ENCODE peak calls at places on chromosomes 12 and 14, in four cellular contexts. D is tibial artery; O is CD4-positive, CD25-positive, alpha-beta regulatory T cell; E is uterus. G is an unnamed sample.

GRCh38 chr12:131829351-131829794 is 1.2 kb downstream of the MMP17 start:
- DNase-seq in E (no peak), O (no peak), D (no peak), G (no peak)

GRCh38 chr12:11681211-11681610 is 31.7 kb downstream of the ETV6 start:
- DNase-seq in E (no peak), D (no peak), O (no peak), G (peak; percentile 39)

GRCh38 chr14:101877766-101878165 is 86.6 kb upstream of the DYNC1H1 start:
- DNase-seq in O (no peak), D (no peak), E (no peak), G (peak; percentile 41)

GRCh38 chr14:99649219-99649618 is 4.3 kb downstream of the HHIPL1 start:
- DNase-seq in D (no peak), E (no peak), O (no peak), G (peak; percentile 81)

GRCh38 chr12:26389303-26389702 is 193.9 kb downstream of the SSPN start:
- DNase-seq in D (no peak), E (no peak), O (no peak), G (no peak)

GRCh38 chr12:29073631-29074239 is 75.3 kb upstream of the FAR2 start:
- DNase-seq in D (no peak), E (no peak), O (peak; percentile 59), G (peak; percentile 38)

GRCh38 chr14:94446126-94446525 is 6.5 kb downstream of the SERPINA11 start:
- DNase-seq in O (no peak), D (no peak), E (no peak), G (no peak)

GRCh38 chr14:64704145-64704742 is at the start of gene PLEKHG3:
- DNase-seq in E (peak; percentile 87), O (peak; percentile 18), D (peak; percentile 92), G (peak; percentile 69)

GRCh38 chr12:32025906-32026305 is 66.7 kb downstream of the RESF1 start:
- DNase-seq in E (no peak), O (peak; percentile 89), D (no peak), G (no peak)

GRCh38 chr12:33438025-33438772 is 1.4 kb downstream of the SYT10 start:
- DNase-seq in E (no peak), D (no peak), O (no peak), G (no peak)

GRCh38 chr12:107322063-107322462 is 228.7 kb upstream of the CRY1 start:
- DNase-seq in O (peak; percentile 66), E (no peak), D (no peak), G (no peak)

GRCh38 chr12:4271433-4272013 is 2.0 kb upstream of the CCND2 start:
- DNase-seq in D (no peak), E (no peak), O (no peak), G (no peak)

GRCh38 chr14:104031384-104031783 is 54.1 kb upstream of the ASPG start:
- DNase-seq in D (no peak), O (no peak), E (no peak), G (no peak)
- H3K4me1 ChIP-seq in D (no peaks in the 10 kb centered on the region), O (no peaks in the 10 kb centered on the region), E (no peaks in the 10 kb centered on the region), G (no peaks in the 10 kb centered on the region)

GRCh38 chr12:67632005-67632404 is 16.5 kb upstream of the DYRK2 start:
- DNase-seq in O (no peak), D (no peak), E (no peak), G (no peak)

GRCh38 chr12:67633024-67633423 is 15.5 kb upstream of the DYRK2 start:
- DNase-seq in D (no peak), O (no peak), E (no peak), G (no peak)

GRCh38 chr12:67634167-67634793 is 14.3 kb upstream of the DYRK2 start:
- DNase-seq in D (no peak), E (no peak), O (no peak), G (no peak)

GRCh38 chr12:67630373-67631088 is 18.0 kb upstream of the DYRK2 start:
- DNase-seq in D (no peak), E (no peak), O (peak; percentile 96), G (no peak)

DNA sequence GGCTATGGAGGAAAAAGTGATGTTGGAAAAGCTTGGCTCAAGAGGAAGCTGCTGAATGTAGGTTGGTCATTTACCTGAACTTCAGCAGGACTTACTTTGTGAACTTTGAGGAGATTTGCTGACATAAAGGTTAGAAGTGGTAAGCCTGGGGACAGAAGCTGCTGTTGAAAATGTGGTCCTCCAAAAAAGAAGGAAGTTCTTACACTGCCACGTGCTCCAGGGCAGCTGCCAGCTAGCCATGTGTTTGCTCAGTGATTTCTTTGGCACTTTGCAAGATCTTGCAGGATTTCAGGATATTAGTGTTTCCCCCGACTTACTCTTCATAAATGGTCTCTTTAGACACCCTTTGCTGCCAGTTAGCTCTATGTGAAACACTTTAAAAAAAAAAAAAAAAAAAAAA is 14.8 kb upstream of the DYRK2 start:
- DNase-seq in O (no peak), D (peak; percentile 70), E (no peak), G (no peak)
- H3K4me1 ChIP-seq in O (peaks cover 52% of the 10 kb centered on the region), D (no peaks in the 10 kb centered on the region), E (no peaks in the 10 kb centered on the region), G (no peaks in the 10 kb centered on the region)

GRCh38 chr12:6314776-6315175 is 4.3 kb downstream of the PLEKHG6 start:
- DNase-seq in E (no peak), O (no peak), D (no peak), G (no peak)
- H3K4me1 ChIP-seq in E (no peaks in the 10 kb centered on the region), O (peaks cover 16% of the 10 kb centered on the region), D (peaks cover 32% of the 10 kb centered on the region), G (peaks cover 5% of the 10 kb centered on the region)

DNA sequence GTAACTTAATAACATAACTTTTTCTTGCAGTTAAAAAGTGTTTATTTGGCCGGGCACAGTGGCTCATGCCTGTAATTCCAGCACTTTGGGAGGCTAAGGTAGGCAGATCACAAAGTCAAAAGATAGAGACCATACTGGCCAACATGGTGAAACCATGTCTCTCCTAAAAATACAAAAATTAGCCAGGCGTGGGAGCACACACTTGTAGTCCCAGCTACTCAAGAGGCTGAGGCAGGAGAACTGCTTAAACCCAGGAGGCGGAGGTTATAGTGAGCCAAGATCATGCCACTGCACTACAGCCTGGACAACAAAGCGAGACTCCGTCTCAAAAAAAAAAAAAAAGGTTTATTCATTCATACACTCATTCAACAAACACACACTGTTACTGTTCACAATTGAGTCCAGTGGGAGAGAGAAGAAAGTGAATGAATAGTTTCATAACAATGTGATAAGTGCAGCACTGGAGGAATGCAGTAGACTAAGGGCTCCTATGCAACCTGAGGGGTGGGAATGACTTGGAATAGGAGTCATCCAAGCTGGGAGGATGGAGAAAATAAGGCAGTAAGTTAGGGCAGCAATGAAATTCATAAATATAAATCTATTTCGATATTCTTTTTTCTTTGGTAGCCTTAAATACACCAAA is 19.8 kb downstream of the DAD1 start:
- DNase-seq in O (peak; percentile 20), E (no peak), D (no peak), G (peak; percentile 33)
- H3K4me1 ChIP-seq in O (peaks cover 67% of the 10 kb centered on the region), E (no peaks in the 10 kb centered on the region), D (peaks cover 17% of the 10 kb centered on the region), G (peaks cover 21% of the 10 kb centered on the region)

DNA sequence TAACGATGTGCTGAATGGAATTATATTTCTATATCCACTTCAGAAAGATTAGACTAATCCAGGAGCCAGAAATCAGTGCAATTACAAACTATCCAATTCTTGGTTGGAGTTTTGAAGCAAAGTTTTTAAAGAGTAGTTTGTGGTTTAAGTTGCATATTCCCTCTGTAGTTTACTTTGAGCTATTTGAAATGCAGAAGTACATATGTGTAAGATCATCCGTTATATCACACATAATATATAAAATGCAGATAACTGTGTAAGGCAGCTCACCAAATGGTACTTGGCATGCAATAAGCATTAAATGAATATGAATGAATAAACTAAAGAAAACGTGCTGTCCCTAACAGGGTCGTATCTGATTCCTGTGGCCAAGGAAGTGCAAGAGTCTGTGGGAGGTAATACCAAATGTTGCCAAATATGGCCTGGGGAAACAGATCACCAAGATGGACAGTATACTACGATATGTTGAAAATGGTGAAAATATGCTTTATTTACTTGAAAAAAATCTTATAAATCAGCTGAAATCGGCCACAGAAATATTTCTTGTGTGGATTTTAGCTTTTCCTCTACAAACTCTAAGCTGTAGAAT is 207.1 kb downstream of the PELI2 start:
- DNase-seq in D (no peak), O (no peak), E (no peak), G (peak; percentile 41)
- H3K4me1 ChIP-seq in D (no peaks in the 10 kb centered on the region), O (no peaks in the 10 kb centered on the region), E (no peaks in the 10 kb centered on the region), G (peaks cover 6% of the 10 kb centered on the region)

GRCh38 chr14:104696671-104697316 is 7.4 kb downstream of the INF2 start:
- DNase-seq in D (no peak), E (no peak), O (no peak), G (no peak)
- H3K4me1 ChIP-seq in D (peaks cover 100% of the 10 kb centered on the region), E (no peaks in the 10 kb centered on the region), O (peaks cover 47% of the 10 kb centered on the region), G (peaks cover 41% of the 10 kb centered on the region)

GRCh38 chr12:122080149-122081107 is 1.9 kb downstream of the MLXIP start:
- DNase-seq in E (peak; percentile 69), D (peak; percentile 90), O (no peak), G (peak; percentile 82)
- H3K4me1 ChIP-seq in E (peaks cover 9% of the 10 kb centered on the region), D (peaks cover 38% of the 10 kb centered on the region), O (peaks cover 48% of the 10 kb centered on the region), G (peaks cover 36% of the 10 kb centered on the region)